ENCODE peak calls at places on chromosomes 1 and 21, in eight cellular contexts. X, Z, O, L, B, I, K and R are unnamed samples.

GRCh38 chr1:55063562-55063942 is 24.2 kb downstream of the PCSK9 start:
- DNase-seq in I (no peak), X (no peak), O (no peak), Z (no peak), L (no peak), K (no peak), B (no peak), R (no peak)

GRCh38 chr1:247274857-247275256 is 19.0 kb downstream of the VN1R5 start:
- DNase-seq in X (no peak), L (no peak), Z (no peak), K (no peak), O (no peak), B (no peak), I (no peak), R (no peak)

GRCh38 chr1:114668784-114669561 is 876 bp downstream of the DENND2C start:
- DNase-seq in I (no peak), K (no peak), Z (peak), O (peak), L (no peak), B (no peak), X (no peak), R (peak)

GRCh38 chr1:10945988-10946387 is 66.5 kb upstream of the TARDBP start:
- DNase-seq in K (no peak), I (no peak), O (no peak), B (no peak), X (no peak), L (no peak), Z (no peak), R (no peak)

GRCh38 chr1:53579221-53580008 is 120.2 kb downstream of the DMRTB1 start:
- DNase-seq in I (no peak), K (no peak), L (no peak), X (no peak), Z (no peak), B (no peak), O (no peak), R (no peak)

GRCh38 chr1:116769561-116769977 is 15.3 kb downstream of the CD2 start:
- DNase-seq in Z (peak), K (no peak), X (peak), O (no peak), B (no peak), L (no peak), I (no peak), R (peak)

GRCh38 chr1:107529511-107530149 is 388.8 kb downstream of the NTNG1 start:
- DNase-seq in Z (peak), K (peak), I (no peak), L (peak), O (peak), B (peak), X (peak), R (peak)

GRCh38 chr1:181398544-181398943 is 84.8 kb upstream of the CACNA1E start:
- DNase-seq in I (no peak), K (no peak), L (no peak), B (no peak), O (no peak), X (no peak), Z (no peak), R (peak)

GRCh38 chr1:116497660-116498059 is 73.2 kb downstream of the CD58 start:
- DNase-seq in B (no peak), Z (peak), L (no peak), I (no peak), X (no peak), K (no peak), O (no peak), R (no peak)

GRCh38 chr1:201468501-201468843 is 516 bp downstream of the PHLDA3 start:
- DNase-seq in I (no peak), O (no peak), Z (peak), L (no peak), K (no peak), X (no peak), B (no peak), R (peak)

GRCh38 chr1:245310605-245311531 is 156.1 kb downstream of the KIF26B start:
- DNase-seq in X (no peak), Z (no peak), K (peak), I (no peak), B (peak), L (no peak), O (no peak), R (peak)

GRCh38 chr1:234398849-234399381 is 25.7 kb downstream of the COA6 start:
- DNase-seq in B (no peak), I (no peak), K (no peak), O (no peak), X (no peak), Z (peak), L (no peak), R (no peak)

GRCh38 chr1:169348356-169349036 is 19.1 kb downstream of the NME7 start:
- DNase-seq in X (peak), I (no peak), Z (peak), O (no peak), K (peak), L (peak), B (no peak), R (no peak)

GRCh38 chr21:43740497-43741156 is 21.7 kb downstream of the PDXK start:
- DNase-seq in X (no peak), O (peak), K (peak), L (peak), B (peak), Z (no peak), I (no peak), R (no peak)

GRCh38 chr1:154599658-154600057 is 8.3 kb downstream of the ADAR start:
- DNase-seq in B (no peak), O (no peak), K (no peak), X (no peak), L (no peak), Z (no peak), I (no peak), R (no peak)

GRCh38 chr1:197683895-197684553 is 91.3 kb downstream of the DENND1B start:
- DNase-seq in B (no peak), K (no peak), L (no peak), X (no peak), Z (peak), I (no peak), O (peak), R (no peak)

GRCh38 chr1:215710340-215710971 is 143.4 kb downstream of the KCTD3 start:
- DNase-seq in K (no peak), Z (peak), L (no peak), I (no peak), B (peak), O (peak), X (peak), R (peak)

GRCh38 chr1:212678456-212679410 is 20.9 kb downstream of the BATF3 start:
- DNase-seq in I (no peak), B (peak), Z (no peak), X (no peak), K (no peak), O (no peak), L (no peak), R (peak)

GRCh38 chr1:214581785-214582184 is 21.2 kb upstream of the CENPF start:
- DNase-seq in L (no peak), Z (peak), B (no peak), O (peak), X (no peak), K (no peak), I (no peak), R (peak)

GRCh38 chr1:86905875-86906274 is 8.1 kb downstream of the SELENOF start:
- DNase-seq in O (no peak), K (no peak), X (no peak), B (no peak), Z (no peak), L (no peak), I (no peak), R (no peak)

GRCh38 chr1:44661786-44662682 is 12.2 kb downstream of the TMEM53 start:
- DNase-seq in I (no peak), B (no peak), K (no peak), Z (no peak), X (no peak), L (no peak), O (no peak), R (no peak)